ENCODE peak calls at places on chromosomes 6 and 20, in four cellular contexts. A, H, B and J are unnamed samples.

GRCh38 chr20:5349448-5349847 is 32.7 kb upstream of the PROKR2 start:
- DNase-seq in B (no peak), A (no peak), H (no peak), J (no peak)

GRCh38 chr6:145015739-145016558 is 719.4 kb downstream of the EPM2A start:
- DNase-seq in A (peak; percentile 97), B (no peak), H (peak; percentile 75), J (no peak)

GRCh38 chr6:43807228-43808061 is 37.4 kb downstream of the VEGFA start:
- DNase-seq in A (no peak), H (no peak), B (no peak), J (no peak)

GRCh38 chr6:2990179-2990931 is 9.3 kb upstream of the NQO2 start:
- DNase-seq in H (peak; percentile 89), A (peak; percentile 75), B (no peak), J (no peak)

GRCh38 chr6:2947424-2947823 is 23.9 kb downstream of the SERPINB6 start:
- DNase-seq in A (no peak), H (no peak), B (no peak), J (no peak)

GRCh38 chr6:90333928-90334327 is 37.3 kb upstream of the BACH2 start:
- DNase-seq in H (no peak), B (no peak), A (no peak), J (no peak)

GRCh38 chr6:144659202-144659731 is 374.1 kb downstream of the UTRN start:
- DNase-seq in H (peak; percentile 84), A (peak; percentile 44), B (no peak), J (no peak)

GRCh38 chr6:22320750-22321149 is 23.9 kb upstream of the PRL start:
- DNase-seq in A (peak; percentile 99), H (peak; percentile 81), B (no peak), J (no peak)

GRCh38 chr20:63701329-63702035 is 5.0 kb downstream of the TNFRSF6B start:
- DNase-seq in H (no peak), A (no peak), B (no peak), J (no peak)

GRCh38 chr6:19301980-19302379 is 535.2 kb upstream of the ID4 start:
- DNase-seq in H (peak; percentile 43), A (peak; percentile 83), B (no peak), J (no peak)

GRCh38 chr20:23639490-23639958 is 1.8 kb upstream of the CST3 start:
- DNase-seq in A (no peak), B (no peak), H (no peak), J (no peak)

GRCh38 chr6:121932071-121933009 is 467.1 kb upstream of the HSF2 start:
- DNase-seq in B (peak; percentile 60), H (peak; percentile 99), A (peak; percentile 92), J (no peak)

GRCh38 chr6:159062564-159062945 is 17.8 kb upstream of the TAGAP start:
- DNase-seq in B (no peak), A (no peak), H (no peak), J (peak; percentile 42)

GRCh38 chr20:38747495-38748096 is 664 bp upstream of the ACTR5 start:
- DNase-seq in B (no peak), H (no peak), A (no peak), J (no peak)

GRCh38 chr20:61814244-61814643 is 251.4 kb downstream of the TAF4 start:
- DNase-seq in A (no peak), B (no peak), H (no peak), J (no peak)

GRCh38 chr6:87731818-87732661 is 30.0 kb upstream of the AKIRIN2 start:
- DNase-seq in H (no peak), A (peak; percentile 94), B (no peak), J (no peak)

GRCh38 chr6:87724994-87725811 is 23.2 kb upstream of the AKIRIN2 start:
- DNase-seq in A (no peak), B (no peak), H (no peak), J (no peak)

GRCh38 chr6:87730310-87730709 is 28.3 kb upstream of the AKIRIN2 start:
- DNase-seq in A (peak; percentile 53), B (no peak), H (no peak), J (no peak)

GRCh38 chr6:87731080-87731479 is 29.0 kb upstream of the AKIRIN2 start:
- DNase-seq in B (no peak), A (no peak), H (no peak), J (no peak)

DNA sequence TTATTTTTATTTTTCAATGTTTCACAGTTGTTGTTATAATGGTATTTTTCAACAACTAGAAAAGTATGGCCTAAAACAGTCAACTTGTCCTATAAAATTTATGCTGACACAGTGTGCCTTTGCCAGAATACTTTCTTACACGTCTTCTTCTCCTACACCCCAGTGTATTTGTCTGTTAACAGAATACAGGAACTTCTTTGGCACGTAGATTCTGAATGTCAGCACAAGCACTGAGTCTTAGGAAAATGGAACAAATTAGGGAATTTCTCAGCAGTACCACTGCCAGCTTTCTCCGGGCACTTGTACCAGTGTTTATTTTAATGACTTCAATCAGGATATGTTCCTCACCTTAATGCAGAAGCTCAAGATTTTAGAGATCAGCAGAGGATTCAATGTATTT is 26.7 kb upstream of the AKIRIN2 start:
- DNase-seq in A (no peak), H (no peak), B (no peak), J (no peak)
- H3K4me3 ChIP-seq in A (no peak overlapping the region), H (no peak overlapping the region), B (no peak overlapping the region), J (no peak overlapping the region)

DNA sequence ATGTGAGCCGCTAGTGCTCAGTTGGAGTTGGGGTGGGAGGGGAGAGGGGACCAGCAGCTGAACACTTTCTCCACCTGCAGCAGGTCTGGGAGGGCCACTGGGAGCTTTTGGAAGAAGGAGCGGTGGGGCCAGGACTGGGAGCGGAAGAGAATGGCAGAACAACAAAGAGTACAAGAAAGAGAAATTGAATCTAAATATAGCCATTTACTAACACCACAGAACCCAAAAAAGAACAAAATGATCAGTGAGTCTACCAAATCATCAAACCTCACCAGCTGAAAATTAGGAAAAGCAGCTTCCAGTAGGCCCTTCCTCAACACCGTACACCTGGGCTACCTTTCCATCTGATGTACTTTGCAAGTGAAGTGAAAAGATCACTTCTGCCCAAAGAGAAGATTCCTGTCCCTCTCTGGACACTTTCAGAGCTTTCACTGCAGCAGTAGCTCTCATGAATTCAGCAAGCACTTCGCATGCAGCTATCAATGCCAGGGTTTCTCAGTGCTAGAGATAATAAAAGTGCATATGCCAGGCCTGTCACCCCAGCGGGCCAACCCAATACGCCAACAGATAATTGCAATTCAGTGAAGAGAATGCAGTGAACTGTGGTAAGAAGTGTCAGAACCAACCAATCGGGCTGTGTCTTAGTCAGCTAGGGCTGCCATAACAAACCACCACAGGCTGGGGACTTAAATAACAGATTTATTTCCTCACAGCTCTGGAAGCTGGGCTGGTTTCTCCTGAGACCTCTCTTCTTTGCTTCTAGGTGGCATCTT is 590 bp downstream of the LY86 start:
- DNase-seq in B (no peak), A (no peak), H (no peak), J (no peak)
- H3K36me3 ChIP-seq in B (no peaks in the 10 kb centered on the region), A (no peaks in the 10 kb centered on the region), H (no peaks in the 10 kb centered on the region), J (no peaks in the 10 kb centered on the region)

GRCh38 chr6:118398066-118398465 is 150.0 kb upstream of the PLN start:
- DNase-seq in H (no peak), B (no peak), A (no peak), J (no peak)
- H3K27ac ChIP-seq in H (no peak overlapping the region), B (no peak overlapping the region), A (no peak overlapping the region), J (no peak overlapping the region)

GRCh38 chr20:32019156-32019510 is 8.9 kb downstream of the CCM2L start:
- DNase-seq in H (peak; percentile 80), A (no peak), B (no peak), J (no peak)

GRCh38 chr20:32017711-32018251 is 7.5 kb downstream of the CCM2L start:
- DNase-seq in H (peak; percentile 95), B (peak; percentile 85), A (no peak), J (no peak)

GRCh38 chr20:32021091-32021490 is 10.9 kb downstream of the CCM2L start:
- DNase-seq in A (peak; percentile 7), H (no peak), B (no peak), J (no peak)

GRCh38 chr20:32018269-32019155 is 8.3 kb downstream of the CCM2L start:
- DNase-seq in H (peak; percentile 93), A (no peak), B (peak; percentile 57), J (peak; percentile 33)

GRCh38 chr20:32019563-32020463 is 9.6 kb downstream of the CCM2L start:
- DNase-seq in A (no peak), B (no peak), H (no peak), J (no peak)
- H3K4me3 ChIP-seq in A (no peak overlapping the region), B (peak overlapping the region; percentile 58), H (no peak overlapping the region), J (no peak overlapping the region)

GRCh38 chr6:63576147-63576772 is 4.0 kb downstream of the LOC128125822 start:
- DNase-seq in A (no peak), B (no peak), H (no peak), J (no peak)

GRCh38 chr6:63580704-63580961 is 8.4 kb downstream of the LOC128125822 start:
- DNase-seq in B (no peak), H (no peak), A (no peak), J (no peak)

GRCh38 chr6:63576985-63577712 is 4.9 kb downstream of the LOC128125822 start:
- DNase-seq in B (no peak), H (no peak), A (no peak), J (no peak)

GRCh38 chr6:63579937-63580703 is 7.8 kb downstream of the LOC128125822 start:
- DNase-seq in H (no peak), A (no peak), B (no peak), J (no peak)

GRCh38 chr6:63578757-63579156 is 6.5 kb downstream of the LOC128125822 start:
- DNase-seq in B (no peak), A (no peak), H (no peak), J (no peak)
- H3K36me3 ChIP-seq in B (peaks cover 57% of the 10 kb centered on the region), A (peaks cover 17% of the 10 kb centered on the region), H (no peaks in the 10 kb centered on the region), J (peaks cover 52% of the 10 kb centered on the region)

DNA sequence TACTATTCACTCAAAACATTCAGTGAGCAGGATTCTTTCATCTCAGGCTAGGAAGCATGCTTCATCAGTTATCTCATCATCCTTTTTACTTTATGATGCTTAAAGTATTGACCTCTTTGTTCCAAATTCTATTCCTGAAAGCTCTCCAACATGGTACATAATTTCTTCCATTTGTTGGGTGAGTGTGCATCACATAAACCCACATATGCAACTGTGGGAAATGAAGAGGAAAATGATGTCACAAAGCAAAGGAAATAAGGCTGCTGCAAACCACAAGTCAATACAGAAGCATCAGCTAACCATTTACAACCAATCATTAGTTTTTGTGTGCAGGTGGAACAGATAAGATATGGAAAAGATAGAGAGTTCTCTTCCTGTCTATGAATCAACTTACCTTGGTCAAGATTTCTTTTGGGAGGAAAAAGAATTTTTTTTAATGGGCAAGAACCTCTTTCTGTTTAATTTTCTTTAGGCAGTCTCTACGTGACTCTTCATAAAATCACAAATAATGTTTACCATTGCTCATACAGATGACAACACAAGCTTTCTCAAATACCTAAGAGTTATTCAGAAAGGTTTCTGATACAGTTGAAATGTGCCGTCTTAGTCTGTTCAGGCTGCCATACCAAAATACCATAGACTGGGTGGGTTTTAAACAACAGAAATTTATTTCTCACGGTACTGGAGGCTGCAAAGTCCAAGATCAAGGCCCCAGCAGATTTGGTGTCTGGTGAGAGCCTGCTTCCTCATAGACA is 259.9 kb downstream of the ADGRG6 start:
- DNase-seq in A (no peak), H (no peak), B (no peak), J (no peak)
- H3K27ac ChIP-seq in A (no peak overlapping the region), H (no peak overlapping the region), B (no peak overlapping the region), J (no peak overlapping the region)

GRCh38 chr20:3738109-3739053 is 5.9 kb downstream of the HSPA12B start:
- DNase-seq in H (no peak), B (no peak), A (no peak), J (no peak)
- H3K4me3 ChIP-seq in H (no peak overlapping the region), B (no peak overlapping the region), A (no peak overlapping the region), J (no peak overlapping the region)

GRCh38 chr6:36523936-36524499 is 23.3 kb downstream of the STK38 start:
- DNase-seq in B (no peak), A (peak; percentile 25), H (no peak), J (no peak)
- H3K36me3 ChIP-seq in B (peaks cover 13% of the 10 kb centered on the region), A (peaks cover 5% of the 10 kb centered on the region), H (no peaks in the 10 kb centered on the region), J (peaks cover 78% of the 10 kb centered on the region)